ENCODE peak calls at places on chromosomes 13 and 19, in seven cellular contexts. One of them, this sample, is unnamed.

GRCh38 chr19:18839465-18840287 is 7.9 kb downstream of the UPF1 start:
- DNase-seq in effector memory CD4-positive, alpha-beta T cell: no peak
- DNase-seq in IMR-90: no peak
- DNase-seq in mesendoderm: no peak
- DNase-seq in right cardiac atrium: peak
- DNase-seq in keratinocyte: no peak
- DNase-seq in dorsolateral prefrontal cortex: no peak
- DNase-seq in this sample: no peak

GRCh38 chr13:109586509-109587346 is 199.7 kb downstream of the IRS2 start:
- DNase-seq in right cardiac atrium: no peak
- DNase-seq in IMR-90: no peak
- DNase-seq in dorsolateral prefrontal cortex: no peak
- DNase-seq in mesendoderm: peak
- DNase-seq in effector memory CD4-positive, alpha-beta T cell: no peak
- DNase-seq in keratinocyte: no peak
- DNase-seq in this sample: no peak

GRCh38 chr19:37635076-37636056 is 19.9 kb downstream of the ZFP30 start:
- DNase-seq in mesendoderm: peak
- DNase-seq in keratinocyte: no peak
- DNase-seq in dorsolateral prefrontal cortex: no peak
- DNase-seq in right cardiac atrium: no peak
- DNase-seq in IMR-90: no peak
- DNase-seq in effector memory CD4-positive, alpha-beta T cell: no peak
- DNase-seq in this sample: no peak

GRCh38 chr13:95547531-95548167 is 4.9 kb upstream of the CLDN10 start:
- DNase-seq in effector memory CD4-positive, alpha-beta T cell: no peak
- DNase-seq in right cardiac atrium: no peak
- DNase-seq in dorsolateral prefrontal cortex: no peak
- DNase-seq in mesendoderm: peak
- DNase-seq in IMR-90: no peak
- DNase-seq in keratinocyte: no peak
- DNase-seq in this sample: no peak

GRCh38 chr13:107678075-107678689 is 537.2 kb downstream of the LIG4 start:
- DNase-seq in dorsolateral prefrontal cortex: no peak
- DNase-seq in IMR-90: peak
- DNase-seq in effector memory CD4-positive, alpha-beta T cell: no peak
- DNase-seq in keratinocyte: no peak
- DNase-seq in right cardiac atrium: no peak
- DNase-seq in mesendoderm: peak
- DNase-seq in this sample: no peak

GRCh38 chr19:46350029-46350757 is 3.3 kb downstream of the PPP5C start:
- DNase-seq in right cardiac atrium: peak
- DNase-seq in dorsolateral prefrontal cortex: no peak
- DNase-seq in mesendoderm: no peak
- DNase-seq in effector memory CD4-positive, alpha-beta T cell: no peak
- DNase-seq in keratinocyte: no peak
- DNase-seq in IMR-90: no peak
- DNase-seq in this sample: peak

GRCh38 chr13:52830946-52831345 is 17.5 kb downstream of the PCDH8 start:
- DNase-seq in IMR-90: peak
- DNase-seq in mesendoderm: no peak
- DNase-seq in keratinocyte: no peak
- DNase-seq in right cardiac atrium: no peak
- DNase-seq in dorsolateral prefrontal cortex: no peak
- DNase-seq in effector memory CD4-positive, alpha-beta T cell: no peak
- DNase-seq in this sample: no peak

GRCh38 chr13:67880916-67881315 is 650.8 kb upstream of the PCDH9 start:
- DNase-seq in right cardiac atrium: no peak
- DNase-seq in effector memory CD4-positive, alpha-beta T cell: no peak
- DNase-seq in dorsolateral prefrontal cortex: no peak
- DNase-seq in mesendoderm: no peak
- DNase-seq in IMR-90: no peak
- DNase-seq in keratinocyte: no peak
- DNase-seq in this sample: no peak

GRCh38 chr19:13691569-13691968 is 72.8 kb upstream of the MRI1 start:
- DNase-seq in mesendoderm: no peak
- DNase-seq in effector memory CD4-positive, alpha-beta T cell: no peak
- DNase-seq in right cardiac atrium: no peak
- DNase-seq in IMR-90: no peak
- DNase-seq in keratinocyte: no peak
- DNase-seq in dorsolateral prefrontal cortex: no peak
- DNase-seq in this sample: no peak

GRCh38 chr19:54114340-54114826 is 1.1 kb downstream of the TFPT start:
- DNase-seq in mesendoderm: no peak
- DNase-seq in keratinocyte: no peak
- DNase-seq in effector memory CD4-positive, alpha-beta T cell: peak
- DNase-seq in right cardiac atrium: peak
- DNase-seq in dorsolateral prefrontal cortex: peak
- DNase-seq in IMR-90: peak
- DNase-seq in this sample: no peak

GRCh38 chr19:56823956-56824355 is 16.6 kb downstream of the PEG3 start:
- DNase-seq in right cardiac atrium: no peak
- DNase-seq in dorsolateral prefrontal cortex: no peak
- DNase-seq in IMR-90: no peak
- DNase-seq in mesendoderm: no peak
- DNase-seq in effector memory CD4-positive, alpha-beta T cell: no peak
- DNase-seq in keratinocyte: no peak
- DNase-seq in this sample: no peak

GRCh38 chr19:58400638-58400915 is 5.1 kb downstream of the RNF225 start:
- DNase-seq in keratinocyte: no peak
- DNase-seq in IMR-90: no peak
- DNase-seq in effector memory CD4-positive, alpha-beta T cell: no peak
- DNase-seq in dorsolateral prefrontal cortex: no peak
- DNase-seq in mesendoderm: no peak
- DNase-seq in right cardiac atrium: no peak
- DNase-seq in this sample: no peak
- H3K4me3 ChIP-seq in keratinocyte: no peak
- H3K4me3 ChIP-seq in IMR-90: peak
- H3K4me3 ChIP-seq in effector memory CD4-positive, alpha-beta T cell: peak
- H3K4me3 ChIP-seq in dorsolateral prefrontal cortex: peak
- H3K4me3 ChIP-seq in mesendoderm: no peak
- H3K4me3 ChIP-seq in right cardiac atrium: peak
- H3K4me3 ChIP-seq in this sample: peak

GRCh38 chr19:55676384-55676783 is 1.4 kb downstream of the EPN1 start:
- DNase-seq in dorsolateral prefrontal cortex: no peak
- DNase-seq in right cardiac atrium: peak
- DNase-seq in IMR-90: peak
- DNase-seq in mesendoderm: no peak
- DNase-seq in keratinocyte: no peak
- DNase-seq in effector memory CD4-positive, alpha-beta T cell: no peak
- DNase-seq in this sample: no peak
- H3K27ac ChIP-seq in dorsolateral prefrontal cortex: no peak
- H3K27ac ChIP-seq in right cardiac atrium: peak
- H3K27ac ChIP-seq in IMR-90: no peak
- H3K27ac ChIP-seq in mesendoderm: no peak
- H3K27ac ChIP-seq in keratinocyte: peak
- H3K27ac ChIP-seq in effector memory CD4-positive, alpha-beta T cell: no peak
- H3K27ac ChIP-seq in this sample: no peak

GRCh38 chr13:112981361-112981905 is 12.4 kb downstream of the MCF2L start:
- DNase-seq in right cardiac atrium: peak
- DNase-seq in mesendoderm: no peak
- DNase-seq in IMR-90: no peak
- DNase-seq in keratinocyte: no peak
- DNase-seq in dorsolateral prefrontal cortex: no peak
- DNase-seq in effector memory CD4-positive, alpha-beta T cell: no peak
- DNase-seq in this sample: no peak
- H3K4me3 ChIP-seq in right cardiac atrium: peak
- H3K4me3 ChIP-seq in mesendoderm: no peak
- H3K4me3 ChIP-seq in IMR-90: no peak
- H3K4me3 ChIP-seq in keratinocyte: no peak
- H3K4me3 ChIP-seq in dorsolateral prefrontal cortex: peak
- H3K4me3 ChIP-seq in effector memory CD4-positive, alpha-beta T cell: no peak
- H3K4me3 ChIP-seq in this sample: no peak

GRCh38 chr19:1753730-1754442 is 580 bp downstream of the ONECUT3 start:
- DNase-seq in effector memory CD4-positive, alpha-beta T cell: no peak
- DNase-seq in mesendoderm: no peak
- DNase-seq in keratinocyte: no peak
- DNase-seq in IMR-90: no peak
- DNase-seq in right cardiac atrium: no peak
- DNase-seq in dorsolateral prefrontal cortex: no peak
- DNase-seq in this sample: no peak

GRCh38 chr19:1756264-1756663 is 3.0 kb downstream of the ONECUT3 start:
- DNase-seq in mesendoderm: no peak
- DNase-seq in keratinocyte: no peak
- DNase-seq in IMR-90: no peak
- DNase-seq in dorsolateral prefrontal cortex: no peak
- DNase-seq in right cardiac atrium: no peak
- DNase-seq in effector memory CD4-positive, alpha-beta T cell: no peak
- DNase-seq in this sample: no peak

GRCh38 chr19:1755467-1756155 is 2.3 kb downstream of the ONECUT3 start:
- DNase-seq in keratinocyte: no peak
- DNase-seq in right cardiac atrium: no peak
- DNase-seq in mesendoderm: no peak
- DNase-seq in IMR-90: no peak
- DNase-seq in effector memory CD4-positive, alpha-beta T cell: no peak
- DNase-seq in dorsolateral prefrontal cortex: no peak
- DNase-seq in this sample: no peak

GRCh38 chr19:1752757-1753728 is at the start of gene ONECUT3:
- DNase-seq in right cardiac atrium: no peak
- DNase-seq in effector memory CD4-positive, alpha-beta T cell: no peak
- DNase-seq in mesendoderm: no peak
- DNase-seq in keratinocyte: no peak
- DNase-seq in IMR-90: no peak
- DNase-seq in dorsolateral prefrontal cortex: no peak
- DNase-seq in this sample: no peak

DNA sequence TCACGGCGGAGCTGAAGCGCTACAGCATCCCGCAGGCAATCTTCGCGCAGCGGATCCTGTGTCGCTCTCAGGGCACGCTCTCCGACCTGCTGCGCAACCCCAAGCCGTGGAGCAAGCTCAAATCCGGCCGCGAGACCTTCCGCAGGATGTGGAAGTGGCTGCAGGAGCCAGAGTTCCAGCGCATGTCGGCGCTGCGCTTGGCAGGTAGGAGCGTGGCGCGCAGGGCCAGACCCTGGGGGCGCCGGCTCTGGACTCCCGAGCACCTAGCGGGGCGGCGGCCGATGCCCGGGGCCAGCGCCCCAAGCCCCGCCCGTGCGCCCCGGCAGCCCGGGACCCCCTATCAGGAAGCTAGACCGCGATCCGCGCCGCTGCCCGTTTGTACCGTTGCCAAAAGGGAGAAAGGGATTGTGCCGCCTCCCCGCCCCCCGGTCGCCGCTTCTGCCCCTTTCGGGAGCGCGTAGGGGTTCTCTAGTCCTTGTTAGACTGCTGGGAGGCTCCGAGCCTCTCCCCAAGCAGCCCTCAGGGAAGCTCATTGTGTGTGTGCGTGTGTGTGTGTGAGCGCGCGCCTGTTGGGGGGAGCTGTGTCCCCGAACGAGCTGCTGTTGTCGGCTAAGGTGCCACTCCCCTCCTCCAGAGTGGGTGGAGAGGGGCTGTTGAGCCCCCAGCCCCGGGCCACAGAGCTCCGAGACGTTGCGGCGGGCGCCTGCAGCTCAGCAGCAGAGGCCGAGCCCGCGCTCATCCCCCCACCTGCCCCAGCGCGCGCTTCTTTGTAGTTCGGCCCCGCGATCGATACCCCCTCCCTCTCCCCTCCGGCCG is 1.6 kb downstream of the ONECUT3 start:
- DNase-seq in effector memory CD4-positive, alpha-beta T cell: no peak
- DNase-seq in right cardiac atrium: no peak
- DNase-seq in mesendoderm: no peak
- DNase-seq in dorsolateral prefrontal cortex: no peak
- DNase-seq in keratinocyte: no peak
- DNase-seq in IMR-90: no peak
- DNase-seq in this sample: no peak
- H3K27ac ChIP-seq in effector memory CD4-positive, alpha-beta T cell: no peak
- H3K27ac ChIP-seq in right cardiac atrium: no peak
- H3K27ac ChIP-seq in mesendoderm: no peak
- H3K27ac ChIP-seq in dorsolateral prefrontal cortex: no peak
- H3K27ac ChIP-seq in keratinocyte: no peak
- H3K27ac ChIP-seq in IMR-90: no peak
- H3K27ac ChIP-seq in this sample: no peak

GRCh38 chr19:34667349-34668076 is 9.4 kb downstream of the SCGB2B2 start:
- DNase-seq in dorsolateral prefrontal cortex: no peak
- DNase-seq in keratinocyte: no peak
- DNase-seq in mesendoderm: no peak
- DNase-seq in effector memory CD4-positive, alpha-beta T cell: no peak
- DNase-seq in right cardiac atrium: peak
- DNase-seq in IMR-90: peak
- DNase-seq in this sample: peak
- H3K4me3 ChIP-seq in dorsolateral prefrontal cortex: peak
- H3K4me3 ChIP-seq in keratinocyte: no peak
- H3K4me3 ChIP-seq in mesendoderm: no peak
- H3K4me3 ChIP-seq in effector memory CD4-positive, alpha-beta T cell: peak
- H3K4me3 ChIP-seq in right cardiac atrium: peak
- H3K4me3 ChIP-seq in IMR-90: peak
- H3K4me3 ChIP-seq in this sample: peak